ENCODE peak calls at places on chromosomes 4 and X, in ten cellular contexts. One of them, this sample, is unnamed.

GRCh38 chrX:71183341-71183740 is 38.7 kb downstream of the NLGN3 start:
- DNase-seq in Caki2: no peak
- DNase-seq in SJSA1: no peak
- DNase-seq in lower leg skin: no peak
- DNase-seq in GM12865: no peak
- DNase-seq in LHCN-M2: no peak
- DNase-seq in stimulated activated naive CD4-positive, alpha-beta T cell: no peak
- DNase-seq in GM06990: no peak
- DNase-seq in small intestine: no peak
- DNase-seq in mammary epithelial cell: no peak
- DNase-seq in this sample: no peak

GRCh38 chrX:21056636-21057035 is 317.6 kb upstream of the CNKSR2 start:
- DNase-seq in SJSA1: no peak
- DNase-seq in small intestine: no peak
- DNase-seq in LHCN-M2: peak; percentile 16
- DNase-seq in mammary epithelial cell: peak; percentile 31
- DNase-seq in stimulated activated naive CD4-positive, alpha-beta T cell: no peak
- DNase-seq in GM12865: no peak
- DNase-seq in lower leg skin: no peak
- DNase-seq in GM06990: no peak
- DNase-seq in Caki2: peak; percentile 2
- DNase-seq in this sample: no peak

GRCh38 chrX:115047715-115048114 is 30.3 kb upstream of the IL13RA2 start:
- DNase-seq in GM06990: no peak
- DNase-seq in stimulated activated naive CD4-positive, alpha-beta T cell: no peak
- DNase-seq in SJSA1: no peak
- DNase-seq in small intestine: no peak
- DNase-seq in GM12865: no peak
- DNase-seq in Caki2: no peak
- DNase-seq in LHCN-M2: no peak
- DNase-seq in mammary epithelial cell: no peak
- DNase-seq in lower leg skin: no peak
- DNase-seq in this sample: no peak

GRCh38 chr4:79865253-79865652 is 207.8 kb downstream of the ANTXR2 start:
- DNase-seq in GM12865: no peak
- DNase-seq in stimulated activated naive CD4-positive, alpha-beta T cell: no peak
- DNase-seq in lower leg skin: no peak
- DNase-seq in SJSA1: no peak
- DNase-seq in small intestine: no peak
- DNase-seq in mammary epithelial cell: peak; percentile 21
- DNase-seq in Caki2: no peak
- DNase-seq in LHCN-M2: peak; percentile 35
- DNase-seq in GM06990: no peak
- DNase-seq in this sample: no peak

GRCh38 chr4:8015512-8015911 is 75.9 kb upstream of the AFAP1 start:
- DNase-seq in SJSA1: no peak
- DNase-seq in GM12865: no peak
- DNase-seq in mammary epithelial cell: no peak
- DNase-seq in small intestine: no peak
- DNase-seq in lower leg skin: no peak
- DNase-seq in stimulated activated naive CD4-positive, alpha-beta T cell: no peak
- DNase-seq in GM06990: no peak
- DNase-seq in Caki2: no peak
- DNase-seq in LHCN-M2: no peak
- DNase-seq in this sample: no peak

GRCh38 chr4:2248821-2249261 is 6.9 kb upstream of the HAUS3 start:
- DNase-seq in Caki2: no peak
- DNase-seq in GM06990: no peak
- DNase-seq in small intestine: no peak
- DNase-seq in lower leg skin: peak; percentile 10
- DNase-seq in stimulated activated naive CD4-positive, alpha-beta T cell: no peak
- DNase-seq in mammary epithelial cell: no peak
- DNase-seq in SJSA1: peak; percentile 24
- DNase-seq in GM12865: peak; percentile 0
- DNase-seq in LHCN-M2: no peak
- DNase-seq in this sample: no peak

GRCh38 chrX:154411322-154411980 is at the start of gene TAFAZZIN:
- DNase-seq in stimulated activated naive CD4-positive, alpha-beta T cell: peak; percentile 60
- DNase-seq in LHCN-M2: peak; percentile 54
- DNase-seq in Caki2: peak; percentile 61
- DNase-seq in GM12865: peak; percentile 83
- DNase-seq in SJSA1: peak; percentile 63
- DNase-seq in GM06990: peak; percentile 83
- DNase-seq in mammary epithelial cell: peak; percentile 56
- DNase-seq in lower leg skin: peak; percentile 33
- DNase-seq in small intestine: peak; percentile 68
- DNase-seq in this sample: peak; percentile 42

GRCh38 chrX:111662314-111662713 is 18.7 kb upstream of the ALG13 start:
- DNase-seq in GM12865: no peak
- DNase-seq in SJSA1: no peak
- DNase-seq in stimulated activated naive CD4-positive, alpha-beta T cell: no peak
- DNase-seq in LHCN-M2: no peak
- DNase-seq in GM06990: no peak
- DNase-seq in Caki2: no peak
- DNase-seq in mammary epithelial cell: no peak
- DNase-seq in small intestine: no peak
- DNase-seq in lower leg skin: no peak
- DNase-seq in this sample: no peak

GRCh38 chr4:146232131-146232722 is 17.9 kb downstream of the REELD1 start:
- DNase-seq in GM12865: no peak
- DNase-seq in lower leg skin: no peak
- DNase-seq in mammary epithelial cell: peak; percentile 31
- DNase-seq in GM06990: no peak
- DNase-seq in LHCN-M2: no peak
- DNase-seq in small intestine: peak; percentile 66
- DNase-seq in stimulated activated naive CD4-positive, alpha-beta T cell: no peak
- DNase-seq in SJSA1: no peak
- DNase-seq in Caki2: no peak
- DNase-seq in this sample: no peak

GRCh38 chr4:54941994-54942552 is 183.3 kb downstream of the KDR start:
- DNase-seq in LHCN-M2: no peak
- DNase-seq in mammary epithelial cell: no peak
- DNase-seq in lower leg skin: no peak
- DNase-seq in Caki2: no peak
- DNase-seq in stimulated activated naive CD4-positive, alpha-beta T cell: peak; percentile 20
- DNase-seq in GM12865: peak; percentile 38
- DNase-seq in small intestine: no peak
- DNase-seq in GM06990: no peak
- DNase-seq in SJSA1: no peak
- DNase-seq in this sample: no peak

GRCh38 chrX:1031521-1032430 is 180.7 kb downstream of the CRLF2 start:
- DNase-seq in LHCN-M2: no peak
- DNase-seq in GM06990: no peak
- DNase-seq in stimulated activated naive CD4-positive, alpha-beta T cell: no peak
- DNase-seq in GM12865: no peak
- DNase-seq in lower leg skin: no peak
- DNase-seq in mammary epithelial cell: no peak
- DNase-seq in small intestine: no peak
- DNase-seq in SJSA1: no peak
- DNase-seq in Caki2: no peak
- DNase-seq in this sample: no peak

GRCh38 chrX:136146614-136147319 is 566 bp upstream of the FHL1 start:
- DNase-seq in Caki2: peak; percentile 26
- DNase-seq in GM06990: no peak
- DNase-seq in mammary epithelial cell: no peak
- DNase-seq in lower leg skin: no peak
- DNase-seq in small intestine: no peak
- DNase-seq in SJSA1: no peak
- DNase-seq in stimulated activated naive CD4-positive, alpha-beta T cell: no peak
- DNase-seq in LHCN-M2: no peak
- DNase-seq in GM12865: no peak
- DNase-seq in this sample: peak; percentile 9

GRCh38 chrX:97260679-97261078 is 377.0 kb downstream of the RPA4 start:
- DNase-seq in GM06990: no peak
- DNase-seq in GM12865: no peak
- DNase-seq in small intestine: no peak
- DNase-seq in SJSA1: no peak
- DNase-seq in stimulated activated naive CD4-positive, alpha-beta T cell: no peak
- DNase-seq in LHCN-M2: no peak
- DNase-seq in mammary epithelial cell: no peak
- DNase-seq in Caki2: no peak
- DNase-seq in lower leg skin: no peak
- DNase-seq in this sample: no peak

GRCh38 chr4:76704133-76704881 is 193.6 kb downstream of the SOWAHB start:
- DNase-seq in stimulated activated naive CD4-positive, alpha-beta T cell: no peak
- DNase-seq in Caki2: peak; percentile 60
- DNase-seq in lower leg skin: no peak
- DNase-seq in GM12865: no peak
- DNase-seq in SJSA1: peak; percentile 48
- DNase-seq in GM06990: no peak
- DNase-seq in mammary epithelial cell: peak; percentile 87
- DNase-seq in small intestine: peak; percentile 98
- DNase-seq in LHCN-M2: no peak
- DNase-seq in this sample: no peak